ENCODE peak calls at places on chromosome 22, in four cellular contexts. X is AG10803, O is cardiac fibroblast, K is colonic mucosa. R is an unnamed sample.

GRCh38 chr22:45583504-45583903 is 80.8 kb downstream of the FBLN1 start:
- DNase-seq in X (no peak), O (no peak), K (no peak), R (no peak)

GRCh38 chr22:46139895-46140350 is 10.4 kb upstream of the PPARA start:
- DNase-seq in X (peak; percentile 38), O (no peak), K (no peak), R (no peak)

GRCh38 chr22:17536269-17536668 is 27.0 kb upstream of the SLC25A18 start:
- DNase-seq in X (peak; percentile 37), O (peak; percentile 38), K (no peak), R (no peak)

GRCh38 chr22:38239101-38239761 is 33.6 kb downstream of the TMEM184B start:
- DNase-seq in X (peak; percentile 98), O (peak; percentile 87), K (no peak), R (no peak)

GRCh38 chr22:37740455-37741311 is 43.8 kb downstream of the TRIOBP start:
- DNase-seq in X (no peak), O (no peak), K (peak; percentile 16), R (no peak)

GRCh38 chr22:32265882-32266767 is 11.0 kb upstream of the SLC5A4 start:
- DNase-seq in X (peak; percentile 62), O (peak; percentile 81), K (peak; percentile 70), R (peak; percentile 86)

GRCh38 chr22:32632650-32633049 is 158.0 kb downstream of the FBXO7 start:
- DNase-seq in X (no peak), O (no peak), K (no peak), R (no peak)

GRCh38 chr22:34881453-34881852 is 184.5 kb upstream of the ISX start:
- DNase-seq in X (no peak), O (no peak), K (no peak), R (no peak)

GRCh38 chr22:25759825-25760231 is 17.8 kb downstream of the MYO18B start:
- DNase-seq in X (peak; percentile 93), O (peak; percentile 96), K (no peak), R (no peak)

GRCh38 chr22:44572414-44573207 is 74.6 kb upstream of the RTL6 start:
- DNase-seq in X (no peak), O (no peak), K (no peak), R (no peak)

GRCh38 chr22:44664149-44664548 is 37.9 kb upstream of the PRR5 start:
- DNase-seq in X (peak; percentile 48), O (peak; percentile 77), K (peak; percentile 62), R (no peak)

GRCh38 chr22:18031670-18032454 is 7.5 kb upstream of the MICAL3 start:
- DNase-seq in X (peak; percentile 96), O (peak; percentile 84), K (no peak), R (peak; percentile 87)

GRCh38 chr22:46661221-46661851 is 41.1 kb downstream of the GRAMD4 start:
- DNase-seq in X (no peak), O (peak; percentile 65), K (peak; percentile 62), R (no peak)

GRCh38 chr22:20887375-20887774 is 28.6 kb downstream of the SNAP29 start:
- DNase-seq in X (no peak), O (no peak), K (no peak), R (no peak)

GRCh38 chr22:11627436-11627797 is 3900.6 kb upstream of the OR11H1 start:
- DNase-seq in X (peak; percentile 73), O (no peak), K (no peak), R (peak; percentile 88)

GRCh38 chr22:21629262-21630149 is at the start of gene YDJC:
- DNase-seq in X (peak; percentile 86), O (peak; percentile 95), K (peak; percentile 89), R (peak; percentile 98)

GRCh38 chr22:31561238-31561887 is 65.0 kb downstream of the SFI1 start:
- DNase-seq in X (peak; percentile 70), O (peak; percentile 91), K (peak; percentile 83), R (peak; percentile 91)

GRCh38 chr22:35348026-35348590 is 32.8 kb upstream of the HMOX1 start:
- DNase-seq in X (no peak), O (no peak), K (no peak), R (no peak)

GRCh38 chr22:32696089-32696488 is 105.4 kb upstream of the TIMP3 start:
- DNase-seq in X (no peak), O (no peak), K (no peak), R (no peak)

GRCh38 chr22:37898441-37899181 is 7.5 kb upstream of the MICALL1 start:
- DNase-seq in X (peak; percentile 18), O (peak; percentile 39), K (no peak), R (no peak)

GRCh38 chr22:37601540-37602442 is 6.8 kb upstream of the GGA1 start:
- DNase-seq in X (peak; percentile 67), O (peak; percentile 75), K (peak; percentile 80), R (no peak)

GRCh38 chr22:27154717-27155116 is 497.3 kb downstream of the MIAT start:
- DNase-seq in X (no peak), O (no peak), K (no peak), R (no peak)

GRCh38 chr22:35839811-35840739 is 122.4 kb downstream of the APOL5 start:
- DNase-seq in X (peak; percentile 99), O (peak; percentile 99), K (peak; percentile 90), R (peak; percentile 94)

GRCh38 chr22:38311331-38311635 is 6.0 kb downstream of the CSNK1E start:
- DNase-seq in X (peak; percentile 43), O (peak; percentile 28), K (no peak), R (no peak)

GRCh38 chr22:29310065-29310862 is 3.8 kb downstream of the GAS2L1 start:
- DNase-seq in X (no peak), O (no peak), K (no peak), R (no peak)

GRCh38 chr22:46766611-46767010 is 4.2 kb downstream of the TBC1D22A start:
- DNase-seq in X (no peak), O (no peak), K (no peak), R (no peak)

GRCh38 chr22:32708835-32709234 is 92.7 kb upstream of the TIMP3 start:
- DNase-seq in X (peak; percentile 85), O (peak; percentile 37), K (no peak), R (no peak)

GRCh38 chr22:37394341-37394740 is 32.9 kb downstream of the ELFN2 start:
- DNase-seq in X (no peak), O (no peak), K (no peak), R (no peak)

GRCh38 chr22:35728639-35729308 is 11.1 kb downstream of the APOL5 start:
- DNase-seq in X (no peak), O (no peak), K (peak; percentile 72), R (no peak)

GRCh38 chr22:38262051-38262795 is 10.6 kb downstream of the TMEM184B start:
- DNase-seq in X (no peak), O (peak; percentile 30), K (peak; percentile 74), R (no peak)

GRCh38 chr22:25837288-25837900 is 95.4 kb downstream of the MYO18B start:
- DNase-seq in X (no peak), O (no peak), K (no peak), R (no peak)

GRCh38 chr22:45096256-45096907 is 67.3 kb upstream of the NUP50 start:
- DNase-seq in X (peak; percentile 59), O (peak; percentile 65), K (peak; percentile 65), R (no peak)

GRCh38 chr22:25351631-25352293 is 132.3 kb downstream of the CRYBB2 start:
- DNase-seq in X (no peak), O (no peak), K (no peak), R (peak; percentile 66)

GRCh38 chr22:32660292-32660691 is 141.2 kb upstream of the TIMP3 start:
- DNase-seq in X (peak; percentile 67), O (peak; percentile 67), K (peak; percentile 74), R (no peak)

GRCh38 chr22:50267591-50268390 is 2.4 kb downstream of the MAPK11 start:
- DNase-seq in X (peak; percentile 47), O (peak; percentile 69), K (peak; percentile 73), R (no peak)
- TF ChIP-seq CTCF in X (peak; percentile 14), O (peak; percentile 26), K (no peak), R (no peak)

DNA sequence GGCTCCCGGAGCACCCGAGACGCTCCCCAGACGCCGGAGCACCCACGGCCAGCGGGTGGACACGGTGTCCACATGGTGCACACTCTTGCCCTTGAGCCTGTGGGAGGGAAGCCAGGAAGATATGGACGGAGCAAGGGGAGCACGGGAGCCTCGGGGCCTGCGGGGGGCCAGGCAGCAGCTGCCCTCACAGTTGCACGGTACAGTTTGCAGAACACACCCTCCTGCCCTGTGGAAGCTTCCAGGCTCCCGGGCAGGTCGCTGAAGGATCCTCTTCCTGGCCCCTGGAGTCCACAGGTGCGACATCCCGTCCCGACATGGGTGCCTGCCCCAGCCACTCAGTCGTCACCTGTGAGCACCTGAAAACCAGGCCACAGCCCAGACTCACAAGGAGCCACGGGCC is 253.5 kb downstream of the BRD1 start:
- DNase-seq in X (no peak), O (no peak), K (no peak), R (peak; percentile 76)
- TF ChIP-seq CTCF in X (no peak), O (no peak), K (no peak), R (no peak)

DNA sequence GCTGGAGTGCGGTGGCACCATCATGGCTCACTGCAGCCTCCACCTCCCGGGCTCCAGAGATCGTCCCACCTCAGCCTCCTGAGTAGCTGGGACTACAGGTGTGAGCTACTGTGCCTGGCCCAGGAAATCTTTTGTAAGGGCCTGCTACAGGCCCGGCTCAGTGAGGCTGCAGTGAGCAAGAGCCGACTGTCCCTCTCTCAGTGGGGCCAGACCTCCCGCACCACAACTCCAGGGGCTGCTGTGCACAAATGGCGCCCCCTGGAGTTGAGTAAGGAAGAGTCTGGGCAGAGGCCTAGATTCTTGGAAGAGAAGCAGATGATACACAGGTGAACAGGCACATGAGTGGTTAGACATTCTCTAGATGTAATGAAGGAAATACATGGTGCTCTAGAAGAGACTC is 7.0 kb downstream of the SERHL2 start:
- DNase-seq in X (no peak), O (peak; percentile 26), K (no peak), R (no peak)
- TF ChIP-seq CTCF in X (peak; percentile 34), O (peak; percentile 57), K (peak; percentile 59), R (peak; percentile 50)

DNA sequence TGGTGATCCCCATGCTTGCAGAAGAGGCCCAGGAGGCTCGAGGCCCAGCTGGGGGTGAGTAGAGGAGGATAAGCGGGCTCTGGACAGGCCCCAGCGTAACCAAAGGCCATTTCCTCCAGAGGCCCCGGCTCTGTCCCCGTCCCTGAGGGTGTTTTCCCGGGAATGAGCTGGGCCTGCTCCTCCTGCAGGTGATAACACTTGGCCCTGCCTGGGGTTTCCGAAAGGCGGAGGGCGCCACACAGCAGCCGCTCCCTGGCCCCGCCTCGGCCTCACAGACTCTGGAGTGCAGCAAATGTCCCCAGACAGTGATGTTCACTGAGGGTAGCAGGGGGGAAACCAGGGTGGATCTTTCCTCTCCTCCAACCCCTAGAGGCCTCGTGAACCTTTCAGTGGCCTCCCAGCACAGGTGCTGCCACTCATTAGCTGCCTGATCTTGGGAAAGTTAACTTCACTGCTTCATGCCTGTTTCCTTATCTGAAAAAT is 10.5 kb upstream of the MGAT3 start:
- DNase-seq in X (no peak), O (no peak), K (peak; percentile 62), R (no peak)
- TF ChIP-seq CTCF in X (no peak), O (no peak), K (no peak), R (no peak)

DNA sequence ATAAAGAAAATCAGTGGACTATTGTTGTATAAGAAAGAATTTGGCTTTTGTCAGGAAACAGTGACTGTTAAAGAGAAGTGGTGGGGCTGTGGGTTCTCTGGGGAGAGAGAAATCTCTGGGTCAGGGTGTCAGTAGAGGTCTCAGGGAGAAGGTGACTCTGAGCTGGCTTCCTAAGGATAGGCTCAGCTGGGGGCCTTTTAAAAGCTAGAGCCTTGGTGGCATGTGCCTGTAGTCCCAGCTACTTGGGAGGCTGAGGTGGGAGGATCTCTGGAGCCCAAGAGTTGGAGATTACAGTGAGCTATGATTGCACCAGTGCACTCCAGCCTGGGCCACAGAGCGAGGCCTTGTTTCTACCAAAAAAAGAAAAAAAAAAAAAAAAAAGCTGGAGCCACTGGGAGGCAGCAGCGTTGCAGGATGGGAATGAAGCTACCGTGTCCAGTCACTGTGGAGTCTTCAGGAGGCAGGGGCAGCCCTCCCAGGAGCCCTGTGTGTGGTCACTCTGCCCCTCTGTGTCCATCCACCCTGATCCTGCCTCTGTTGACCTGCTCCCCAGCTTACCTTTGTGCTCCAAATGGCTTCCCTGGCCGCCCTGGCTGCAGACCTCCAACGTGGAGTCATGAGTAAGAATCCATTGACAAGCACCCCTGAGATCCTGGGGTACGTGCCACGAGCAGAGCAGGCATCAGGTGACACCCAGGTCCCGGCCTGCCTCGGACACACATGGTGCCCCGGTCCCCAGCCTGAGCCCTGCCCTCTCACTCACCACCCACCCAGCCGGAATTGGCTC is 5.4 kb upstream of the MIF start:
- DNase-seq in X (peak; percentile 22), O (peak; percentile 55), K (no peak), R (no peak)
- TF ChIP-seq CTCF in X (peak; percentile 32), O (no peak), K (no peak), R (peak; percentile 11)